ENCODE peak calls at places on chromosomes 4 and X, in six cellular contexts. One of them, this sample, is unnamed. For H3K36me3, the result is how much of the 10 kb centered on the place peaks cover.

GRCh38 chrX:96002401-96002800 is 682.2 kb upstream of the DIAPH2 start:
- DNase-seq in adrenal gland: no peak
- DNase-seq in colonic mucosa: no peak
- DNase-seq in left ventricle myocardium inferior: no peak
- DNase-seq in upper lobe of right lung: no peak
- DNase-seq in lower lobe of right lung: no peak
- DNase-seq in this sample: peak

GRCh38 chr4:103892616-103893015 is 172.8 kb upstream of the TACR3 start:
- DNase-seq in adrenal gland: no peak
- DNase-seq in lower lobe of right lung: no peak
- DNase-seq in colonic mucosa: no peak
- DNase-seq in upper lobe of right lung: no peak
- DNase-seq in left ventricle myocardium inferior: no peak
- DNase-seq in this sample: no peak

GRCh38 chrX:46978341-46979291 is 66.4 kb downstream of the JADE3 start:
- DNase-seq in left ventricle myocardium inferior: peak
- DNase-seq in adrenal gland: peak
- DNase-seq in upper lobe of right lung: peak
- DNase-seq in lower lobe of right lung: peak
- DNase-seq in colonic mucosa: peak
- DNase-seq in this sample: peak

GRCh38 chr4:20037745-20038144 is 214.0 kb upstream of the SLIT2 start:
- DNase-seq in colonic mucosa: no peak
- DNase-seq in upper lobe of right lung: no peak
- DNase-seq in adrenal gland: no peak
- DNase-seq in left ventricle myocardium inferior: no peak
- DNase-seq in lower lobe of right lung: no peak
- DNase-seq in this sample: no peak

GRCh38 chr4:165294907-165295306 is 32.6 kb upstream of the MSMO1 start:
- DNase-seq in lower lobe of right lung: no peak
- DNase-seq in colonic mucosa: no peak
- DNase-seq in left ventricle myocardium inferior: no peak
- DNase-seq in upper lobe of right lung: no peak
- DNase-seq in adrenal gland: no peak
- DNase-seq in this sample: no peak

GRCh38 chr4:120018786-120019185 is 47.9 kb downstream of the MAD2L1 start:
- DNase-seq in adrenal gland: no peak
- DNase-seq in colonic mucosa: no peak
- DNase-seq in left ventricle myocardium inferior: no peak
- DNase-seq in upper lobe of right lung: no peak
- DNase-seq in lower lobe of right lung: no peak
- DNase-seq in this sample: no peak

GRCh38 chrX:108036298-108036973 is 8.4 kb upstream of the VSIG1 start:
- DNase-seq in upper lobe of right lung: no peak
- DNase-seq in adrenal gland: no peak
- DNase-seq in left ventricle myocardium inferior: no peak
- DNase-seq in colonic mucosa: peak
- DNase-seq in lower lobe of right lung: no peak
- DNase-seq in this sample: peak

GRCh38 chr4:122453384-122454000 is 3.0 kb downstream of the IL2 start:
- DNase-seq in colonic mucosa: no peak
- DNase-seq in lower lobe of right lung: no peak
- DNase-seq in left ventricle myocardium inferior: no peak
- DNase-seq in upper lobe of right lung: no peak
- DNase-seq in adrenal gland: no peak
- DNase-seq in this sample: no peak

GRCh38 chrX:73840120-73840924 is 277.3 kb downstream of the CHIC1 start:
- DNase-seq in lower lobe of right lung: no peak
- DNase-seq in left ventricle myocardium inferior: no peak
- DNase-seq in colonic mucosa: no peak
- DNase-seq in adrenal gland: no peak
- DNase-seq in upper lobe of right lung: no peak
- DNase-seq in this sample: no peak

GRCh38 chr4:92129408-92129994 is 174.3 kb upstream of the GRID2 start:
- DNase-seq in lower lobe of right lung: no peak
- DNase-seq in upper lobe of right lung: no peak
- DNase-seq in adrenal gland: no peak
- DNase-seq in left ventricle myocardium inferior: no peak
- DNase-seq in colonic mucosa: no peak
- DNase-seq in this sample: no peak

GRCh38 chr4:133483600-133484246 is 334.6 kb downstream of the PCDH10 start:
- DNase-seq in lower lobe of right lung: no peak
- DNase-seq in upper lobe of right lung: no peak
- DNase-seq in left ventricle myocardium inferior: no peak
- DNase-seq in colonic mucosa: no peak
- DNase-seq in adrenal gland: no peak
- DNase-seq in this sample: peak

GRCh38 chrX:10900585-10901289 is 210.4 kb upstream of the HCCS start:
- DNase-seq in upper lobe of right lung: no peak
- DNase-seq in colonic mucosa: no peak
- DNase-seq in adrenal gland: no peak
- DNase-seq in left ventricle myocardium inferior: no peak
- DNase-seq in lower lobe of right lung: no peak
- DNase-seq in this sample: no peak

GRCh38 chr4:15188581-15189539 is 186.6 kb downstream of the CPEB2 start:
- DNase-seq in upper lobe of right lung: no peak
- DNase-seq in lower lobe of right lung: no peak
- DNase-seq in adrenal gland: no peak
- DNase-seq in colonic mucosa: no peak
- DNase-seq in left ventricle myocardium inferior: no peak
- DNase-seq in this sample: no peak

GRCh38 chrX:133670394-133670793 is 255.1 kb upstream of the GPC4 start:
- DNase-seq in upper lobe of right lung: no peak
- DNase-seq in left ventricle myocardium inferior: no peak
- DNase-seq in colonic mucosa: peak
- DNase-seq in adrenal gland: peak
- DNase-seq in lower lobe of right lung: no peak
- DNase-seq in this sample: peak

GRCh38 chr4:68906238-68907137 is 45.1 kb downstream of the UGT2A3 start:
- DNase-seq in adrenal gland: no peak
- DNase-seq in left ventricle myocardium inferior: no peak
- DNase-seq in upper lobe of right lung: no peak
- DNase-seq in lower lobe of right lung: no peak
- DNase-seq in colonic mucosa: no peak
- DNase-seq in this sample: no peak

GRCh38 chr4:9904976-9905587 is 116.2 kb downstream of the SLC2A9 start:
- DNase-seq in left ventricle myocardium inferior: peak
- DNase-seq in upper lobe of right lung: no peak
- DNase-seq in colonic mucosa: no peak
- DNase-seq in adrenal gland: peak
- DNase-seq in lower lobe of right lung: no peak
- DNase-seq in this sample: no peak

GRCh38 chr4:8506373-8507250 is 66.0 kb downstream of the TRMT44 start:
- DNase-seq in colonic mucosa: peak
- DNase-seq in lower lobe of right lung: no peak
- DNase-seq in upper lobe of right lung: no peak
- DNase-seq in left ventricle myocardium inferior: peak
- DNase-seq in adrenal gland: no peak
- DNase-seq in this sample: no peak

GRCh38 chr4:92825785-92826184 is 522.0 kb downstream of the GRID2 start:
- DNase-seq in upper lobe of right lung: no peak
- DNase-seq in adrenal gland: no peak
- DNase-seq in colonic mucosa: no peak
- DNase-seq in lower lobe of right lung: no peak
- DNase-seq in left ventricle myocardium inferior: no peak
- DNase-seq in this sample: no peak

GRCh38 chrX:101368800-101369199 is 17.2 kb downstream of the BTK start:
- DNase-seq in upper lobe of right lung: no peak
- DNase-seq in left ventricle myocardium inferior: no peak
- DNase-seq in adrenal gland: no peak
- DNase-seq in lower lobe of right lung: no peak
- DNase-seq in colonic mucosa: no peak
- DNase-seq in this sample: no peak

GRCh38 chr4:16237715-16238114 is 11.4 kb upstream of the TAPT1 start:
- DNase-seq in left ventricle myocardium inferior: no peak
- DNase-seq in lower lobe of right lung: no peak
- DNase-seq in adrenal gland: no peak
- DNase-seq in upper lobe of right lung: no peak
- DNase-seq in colonic mucosa: no peak
- DNase-seq in this sample: no peak

DNA sequence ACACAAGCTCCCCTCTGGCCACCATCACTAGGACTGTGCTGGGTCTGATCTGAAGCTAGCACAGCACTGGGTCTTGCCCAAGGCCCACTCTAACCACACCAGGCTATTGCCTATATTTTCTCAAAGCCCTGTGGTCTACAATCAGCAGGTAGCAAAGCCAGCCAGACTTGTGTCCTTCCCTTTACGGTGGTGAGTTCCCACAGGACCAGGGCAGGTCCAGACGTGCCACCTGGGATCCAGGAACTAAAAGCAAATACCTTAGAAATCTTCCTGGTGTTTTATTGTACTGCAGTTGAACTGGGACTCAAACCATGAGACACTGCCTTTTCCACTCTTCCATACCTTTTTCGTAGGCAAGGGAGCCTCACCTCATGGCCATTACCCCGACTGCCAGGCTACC is 9.0 kb upstream of the MAGEC2 start:
- DNase-seq in colonic mucosa: no peak
- DNase-seq in upper lobe of right lung: no peak
- DNase-seq in adrenal gland: no peak
- DNase-seq in left ventricle myocardium inferior: no peak
- DNase-seq in lower lobe of right lung: no peak
- DNase-seq in this sample: no peak
- TF ChIP-seq CTCF in colonic mucosa: no peak
- TF ChIP-seq CTCF in upper lobe of right lung: no peak
- TF ChIP-seq CTCF in adrenal gland: no peak
- TF ChIP-seq CTCF in left ventricle myocardium inferior: no peak
- TF ChIP-seq CTCF in lower lobe of right lung: no peak
- TF ChIP-seq CTCF in this sample: no peak

DNA sequence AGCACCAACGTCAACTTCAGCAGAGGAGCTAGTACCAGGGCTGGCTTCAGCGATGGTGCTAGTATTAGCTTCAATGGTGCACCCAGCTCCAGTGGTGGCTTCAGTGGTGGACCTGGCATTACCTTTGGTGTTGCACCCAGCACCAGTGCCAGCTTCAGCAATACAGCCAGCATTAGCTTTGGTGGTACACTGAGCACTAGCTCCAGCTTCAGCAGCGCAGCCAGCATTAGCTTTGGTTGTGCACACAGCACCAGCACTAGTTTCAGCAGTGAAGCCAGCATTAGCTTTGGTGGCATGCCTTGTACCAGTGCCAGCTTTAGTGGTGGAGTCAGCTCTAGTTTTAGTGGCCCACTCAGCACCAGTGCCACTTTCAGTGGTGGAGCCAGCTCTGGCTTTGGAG is 8.3 kb downstream of the TRO start:
- DNase-seq in upper lobe of right lung: no peak
- DNase-seq in left ventricle myocardium inferior: no peak
- DNase-seq in adrenal gland: no peak
- DNase-seq in colonic mucosa: no peak
- DNase-seq in lower lobe of right lung: no peak
- DNase-seq in this sample: no peak
- H3K36me3 ChIP-seq in upper lobe of right lung: under half
- H3K36me3 ChIP-seq in left ventricle myocardium inferior: under half
- H3K36me3 ChIP-seq in adrenal gland: under half
- H3K36me3 ChIP-seq in colonic mucosa: under half
- H3K36me3 ChIP-seq in lower lobe of right lung: under half
- H3K36me3 ChIP-seq in this sample: under half

DNA sequence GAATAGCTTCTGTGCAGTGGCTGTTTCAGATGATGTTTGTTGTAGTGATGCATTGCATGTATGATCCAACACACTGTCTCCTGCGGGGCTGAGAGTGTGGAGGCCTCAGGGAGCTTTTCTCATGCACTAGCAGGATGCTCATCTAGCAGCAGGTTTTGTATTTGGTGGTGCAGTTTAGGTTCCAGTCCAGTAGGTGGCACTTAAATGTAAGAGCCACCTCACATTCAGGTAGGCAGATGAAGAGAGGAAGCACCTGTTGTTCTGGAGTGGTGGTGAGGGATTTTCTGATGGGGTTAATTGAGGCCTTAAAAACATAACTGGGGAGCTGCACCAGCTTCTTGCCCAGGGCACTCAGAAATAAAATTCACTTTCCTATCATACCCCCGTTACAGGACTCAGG is 300.9 kb downstream of the SPIN4 start:
- DNase-seq in colonic mucosa: no peak
- DNase-seq in left ventricle myocardium inferior: no peak
- DNase-seq in upper lobe of right lung: no peak
- DNase-seq in lower lobe of right lung: no peak
- DNase-seq in adrenal gland: no peak
- DNase-seq in this sample: no peak
- TF ChIP-seq CTCF in colonic mucosa: no peak
- TF ChIP-seq CTCF in left ventricle myocardium inferior: no peak
- TF ChIP-seq CTCF in upper lobe of right lung: no peak
- TF ChIP-seq CTCF in lower lobe of right lung: no peak
- TF ChIP-seq CTCF in adrenal gland: no peak
- TF ChIP-seq CTCF in this sample: no peak

GRCh38 chr4:147625733-147626132 is 8.5 kb downstream of the TMEM184C start:
- DNase-seq in left ventricle myocardium inferior: no peak
- DNase-seq in lower lobe of right lung: no peak
- DNase-seq in colonic mucosa: no peak
- DNase-seq in upper lobe of right lung: no peak
- DNase-seq in adrenal gland: no peak
- DNase-seq in this sample: no peak

GRCh38 chr4:147633113-147633512 is 15.9 kb downstream of the TMEM184C start:
- DNase-seq in adrenal gland: no peak
- DNase-seq in lower lobe of right lung: no peak
- DNase-seq in upper lobe of right lung: no peak
- DNase-seq in colonic mucosa: no peak
- DNase-seq in left ventricle myocardium inferior: no peak
- DNase-seq in this sample: no peak

GRCh38 chr4:147633643-147634042 is 16.4 kb downstream of the TMEM184C start:
- DNase-seq in left ventricle myocardium inferior: no peak
- DNase-seq in adrenal gland: no peak
- DNase-seq in lower lobe of right lung: no peak
- DNase-seq in colonic mucosa: no peak
- DNase-seq in upper lobe of right lung: no peak
- DNase-seq in this sample: no peak

GRCh38 chr4:147626903-147627302 is 9.7 kb downstream of the TMEM184C start:
- DNase-seq in lower lobe of right lung: no peak
- DNase-seq in upper lobe of right lung: no peak
- DNase-seq in colonic mucosa: no peak
- DNase-seq in left ventricle myocardium inferior: no peak
- DNase-seq in adrenal gland: no peak
- DNase-seq in this sample: no peak

DNA sequence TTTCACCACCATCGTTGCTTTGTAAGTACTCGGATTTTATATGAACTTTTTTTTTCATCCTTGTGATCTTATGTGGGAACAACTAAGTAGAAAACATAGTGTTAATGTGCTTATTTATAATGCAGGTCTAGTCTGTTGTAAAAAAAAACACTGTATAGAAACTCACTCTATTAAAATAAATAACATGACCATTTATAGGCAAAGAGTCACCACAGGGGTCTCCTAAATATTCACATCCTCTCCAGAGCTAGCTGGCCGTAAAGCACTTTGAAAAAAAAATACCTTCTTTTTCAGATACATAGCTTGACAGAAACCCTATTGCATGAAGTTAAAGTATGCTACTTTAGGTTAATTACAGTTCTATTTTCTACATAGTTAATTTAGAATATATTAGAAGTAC is 11.2 kb downstream of the TMEM184C start:
- DNase-seq in left ventricle myocardium inferior: no peak
- DNase-seq in adrenal gland: no peak
- DNase-seq in upper lobe of right lung: no peak
- DNase-seq in colonic mucosa: no peak
- DNase-seq in lower lobe of right lung: no peak
- DNase-seq in this sample: no peak
- H3K36me3 ChIP-seq in left ventricle myocardium inferior: half or more
- H3K36me3 ChIP-seq in adrenal gland: half or more
- H3K36me3 ChIP-seq in upper lobe of right lung: half or more
- H3K36me3 ChIP-seq in colonic mucosa: under half
- H3K36me3 ChIP-seq in lower lobe of right lung: half or more
- H3K36me3 ChIP-seq in this sample: under half

This sample was measured in endothelial cell of umbilical vein.